ENCODE peak calls at places on chromosomes 13 and 19, in seven cellular contexts. C is GM04504, U is dorsolateral prefrontal cortex, M is AG20443, S is transverse colon, X is H9, K is HT-29. O is an unnamed sample.

GRCh38 chr13:95756072-95756471 is 79.1 kb downstream of the DNAJC3 start:
- DNase-seq in C (no peak), U (no peak), M (no peak), S (no peak), X (no peak), K (no peak), O (no peak)

GRCh38 chr13:41633776-41634175 is 176.4 kb downstream of the RGCC start:
- DNase-seq in C (no peak), U (no peak), M (no peak), S (no peak), X (no peak), K (no peak), O (no peak)

GRCh38 chr13:40762849-40763248 is 8.1 kb downstream of the MRPS31 start:
- DNase-seq in C (no peak), U (no peak), M (peak; percentile 54), S (no peak), X (no peak), K (no peak), O (no peak)

GRCh38 chr19:42412661-42413076 is 14.5 kb downstream of the LIPE start:
- DNase-seq in C (no peak), U (no peak), M (no peak), S (no peak), X (no peak), K (peak; percentile 71), O (no peak)

GRCh38 chr19:5891938-5892771 is 11.4 kb downstream of the NDUFA11 start:
- DNase-seq in C (no peak), U (no peak), M (peak; percentile 78), S (peak; percentile 58), X (peak; percentile 61), K (peak; percentile 31), O (no peak)

GRCh38 chr19:10927691-10928562 is 512 bp downstream of the YIPF2 start:
- DNase-seq in C (no peak), U (no peak), M (peak; percentile 29), S (no peak), X (no peak), K (no peak), O (no peak)

GRCh38 chr13:74891610-74892009 is 590.4 kb downstream of the TBC1D4 start:
- DNase-seq in C (no peak), U (no peak), M (no peak), S (no peak), X (no peak), K (peak; percentile 90), O (peak; percentile 8)

GRCh38 chr19:10112895-10113591 is 1.6 kb downstream of the P2RY11 start:
- DNase-seq in C (no peak), U (peak; percentile 20), M (peak; percentile 49), S (peak; percentile 68), X (peak; percentile 87), K (peak; percentile 53), O (no peak)

GRCh38 chr19:8366121-8366581 is 2.2 kb downstream of the ANGPTL4 start:
- DNase-seq in C (no peak), U (no peak), M (no peak), S (no peak), X (no peak), K (no peak), O (no peak)

GRCh38 chr13:32150239-32150638 is 118.7 kb downstream of the FRY start:
- DNase-seq in C (no peak), U (no peak), M (no peak), S (no peak), X (no peak), K (no peak), O (no peak)

GRCh38 chr13:20495087-20496023 is 30.3 kb downstream of the CRYL1 start:
- DNase-seq in C (peak; percentile 32), U (peak; percentile 52), M (peak; percentile 74), S (peak; percentile 73), X (peak; percentile 46), K (peak; percentile 97), O (no peak)

GRCh38 chr13:46405457-46405856 is 18.4 kb upstream of the RUBCNL start:
- DNase-seq in C (no peak), U (no peak), M (no peak), S (no peak), X (no peak), K (no peak), O (no peak)

GRCh38 chr13:68715651-68716050 is 1392.0 kb upstream of the ATXN8OS start:
- DNase-seq in C (no peak), U (no peak), M (no peak), S (no peak), X (no peak), K (no peak), O (no peak)

GRCh38 chr13:45441633-45442032 is 23.1 kb upstream of the COG3 start:
- DNase-seq in C (no peak), U (no peak), M (peak; percentile 33), S (no peak), X (no peak), K (peak; percentile 23), O (no peak)

O was measured in NCI-H1417 treated with DMSO at 0.1 percent for 48 hours.